ENCODE peak calls at places on chromosomes 16 and 17, in six cellular contexts. K is smooth muscle cell of the brain vasculature; O is head of caudate nucleus; X is activated naive CD4-positive, alpha-beta T cell; G is AG04450; M is epithelial cell of prostate. H is an unnamed sample.

GRCh38 chr16:11322823-11323222 is 22.4 kb upstream of the RMI2 start:
- DNase-seq in X (no peak), M (no peak), K (no peak), G (no peak), O (no peak), H (no peak)

GRCh38 chr16:70611224-70611598 is 35.1 kb upstream of the IL34 start:
- DNase-seq in O (no peak), X (no peak), K (no peak), G (no peak), M (no peak), H (no peak)

GRCh38 chr17:67818110-67819002 is 6.9 kb upstream of the BPTF start:
- DNase-seq in M (no peak), O (no peak), X (no peak), G (no peak), K (no peak), H (no peak)

GRCh38 chr16:68355447-68356248 is 44.8 kb downstream of the PRMT7 start:
- DNase-seq in M (no peak), O (peak; percentile 65), X (no peak), K (no peak), G (no peak), H (peak; percentile 82)

GRCh38 chr17:63571632-63572310 is 21.5 kb downstream of the DCAF7 start:
- DNase-seq in G (peak; percentile 44), O (no peak), M (peak; percentile 27), K (no peak), X (no peak), H (no peak)

GRCh38 chr16:35908942-35909341 is 2449.5 kb downstream of the TP53TG3F start:
- DNase-seq in X (no peak), M (no peak), K (no peak), O (no peak), G (no peak), H (no peak)

GRCh38 chr17:72187544-72187943 is 66.7 kb downstream of the SOX9 start:
- DNase-seq in O (no peak), K (no peak), M (no peak), G (no peak), X (no peak), H (no peak)

GRCh38 chr17:10666921-10667320 is 9.8 kb upstream of the MYH3 start:
- DNase-seq in X (no peak), M (no peak), G (no peak), O (no peak), K (no peak), H (no peak)

GRCh38 chr16:23278031-23278430 is 24.1 kb upstream of the SCNN1B start:
- DNase-seq in X (no peak), G (no peak), O (no peak), K (no peak), M (no peak), H (no peak)

GRCh38 chr16:66522816-66523590 is 26.9 kb downstream of the TK2 start:
- DNase-seq in K (no peak), X (no peak), M (no peak), O (no peak), G (no peak), H (no peak)

GRCh38 chr16:3045758-3046505 is 429 bp upstream of the MMP25 start:
- DNase-seq in X (no peak), O (no peak), K (no peak), G (no peak), M (no peak), H (no peak)

GRCh38 chr16:48247311-48247710 is at the start of gene ABCC11:
- DNase-seq in O (no peak), K (no peak), M (no peak), G (no peak), X (no peak), H (no peak)

GRCh38 chr16:19748389-19749110 is 30.5 kb downstream of the IQCK start:
- DNase-seq in G (no peak), X (no peak), O (no peak), K (no peak), M (no peak), H (no peak)

GRCh38 chr17:78648293-78648692 is 71.1 kb upstream of the DNAH17 start:
- DNase-seq in G (no peak), O (no peak), X (no peak), M (no peak), K (no peak), H (no peak)

GRCh38 chr17:17121162-17121561 is 78.9 kb downstream of the MPRIP start:
- DNase-seq in X (no peak), O (no peak), K (no peak), G (no peak), M (no peak), H (no peak)

GRCh38 chr17:32870027-32870670 is 6.8 kb downstream of the MYO1D start:
- DNase-seq in M (no peak), G (no peak), X (no peak), O (no peak), K (no peak), H (no peak)

GRCh38 chr17:75575197-75575596 is 12.4 kb upstream of the MYO15B start:
- DNase-seq in M (no peak), O (no peak), K (no peak), G (no peak), X (no peak), H (no peak)

GRCh38 chr17:32627233-32628008 is 140.6 kb downstream of the CDK5R1 start:
- DNase-seq in G (no peak), X (no peak), O (peak; percentile 82), K (no peak), M (no peak), H (peak; percentile 57)

GRCh38 chr16:12262454-12263180 is 286.1 kb downstream of the SNX29 start:
- DNase-seq in O (no peak), G (no peak), X (no peak), K (no peak), M (peak; percentile 16), H (no peak)

GRCh38 chr17:6636105-6636504 is 4.4 kb downstream of the KIAA0753 start:
- DNase-seq in O (no peak), X (no peak), M (no peak), K (no peak), G (no peak), H (no peak)

GRCh38 chr16:3074860-3075545 is 9.6 kb downstream of the IL32 start:
- DNase-seq in M (no peak), G (no peak), O (no peak), K (no peak), X (no peak), H (no peak)

GRCh38 chr17:53626286-53626685 is 196.4 kb upstream of the KIF2B start:
- DNase-seq in X (no peak), K (no peak), O (no peak), M (peak; percentile 45), G (no peak), H (no peak)

GRCh38 chr17:27644586-27644985 is 13.6 kb downstream of the LGALS9 start:
- DNase-seq in K (no peak), G (no peak), O (peak; percentile 48), M (no peak), X (no peak), H (no peak)

GRCh38 chr16:55329791-55330190 is 5.8 kb downstream of the IRX6 start:
- DNase-seq in K (no peak), M (no peak), G (no peak), X (no peak), O (no peak), H (no peak)

GRCh38 chr17:703081-703875 is 11.4 kb downstream of the VPS53 start:
- DNase-seq in O (no peak), X (no peak), G (no peak), K (no peak), M (no peak), H (peak; percentile 23)

GRCh38 chr16:57383276-57384247 is 11.3 kb downstream of the CX3CL1 start:
- DNase-seq in K (no peak), G (no peak), M (no peak), O (no peak), X (no peak), H (no peak)

GRCh38 chr17:61128671-61129115 is 270.9 kb upstream of the TBX2 start:
- DNase-seq in K (no peak), M (no peak), O (no peak), G (no peak), X (no peak), H (no peak)

GRCh38 chr16:81005644-81006471 is 827 bp downstream of the CMC2 start:
- DNase-seq in G (no peak), M (no peak), X (no peak), K (no peak), O (no peak), H (peak; percentile 44)

GRCh38 chr16:63512910-63513309 is 1476.7 kb upstream of the CDH8 start:
- DNase-seq in K (no peak), M (no peak), G (no peak), O (no peak), X (no peak), H (no peak)

GRCh38 chr17:81347437-81347836 is 47.8 kb upstream of the BAHCC1 start:
- DNase-seq in G (no peak), O (no peak), K (no peak), M (no peak), X (no peak), H (no peak)

GRCh38 chr16:51048544-51048943 is 102.5 kb downstream of the SALL1 start:
- DNase-seq in G (no peak), K (no peak), O (no peak), X (no peak), M (no peak), H (no peak)

GRCh38 chr16:67966549-67967182 is 1.8 kb downstream of the SLC12A4 start:
- DNase-seq in O (no peak), M (no peak), X (no peak), K (no peak), G (no peak), H (no peak)

GRCh38 chr17:73455050-73455687 is 143.4 kb upstream of the CDC42EP4 start:
- DNase-seq in M (no peak), G (no peak), O (peak; percentile 35), K (no peak), X (no peak), H (peak; percentile 79)

GRCh38 chr16:50368410-50369132 is at the start of gene BRD7:
- DNase-seq in X (peak; percentile 61), M (no peak), K (peak; percentile 6), G (no peak), O (peak; percentile 69), H (peak; percentile 86)

GRCh38 chr17:27816946-27817345 is 16.6 kb upstream of the NOS2 start:
- DNase-seq in M (no peak), X (no peak), G (no peak), O (no peak), K (no peak), H (no peak)

H was measured in posterior cingulate gyrus.